ENCODE peak calls at places on chromosomes 3 and 15, in five cellular contexts. W is left ventricle myocardium inferior, E is esophagus squamous epithelium, T is choroid plexus epithelial cell, V is WERI-Rb-1. O is an unnamed sample.

GRCh38 chr3:87350367-87351199 is 74.2 kb upstream of the POU1F1 start:
- DNase-seq in V (no peak), E (no peak), W (no peak), T (peak; percentile 72), O (no peak)

GRCh38 chr15:90860942-90861675 is 7.3 kb upstream of the FURIN start:
- DNase-seq in W (no peak), V (no peak), E (no peak), T (no peak), O (no peak)

GRCh38 chr3:157067114-157067513 is 92.8 kb downstream of the CCNL1 start:
- DNase-seq in W (no peak), E (no peak), T (no peak), V (no peak), O (no peak)

GRCh38 chr3:149411583-149411982 is 34.1 kb upstream of the TM4SF1 start:
- DNase-seq in W (no peak), E (no peak), V (no peak), T (no peak), O (no peak)

GRCh38 chr3:38022301-38022700 is 7.1 kb downstream of the PLCD1 start:
- DNase-seq in E (no peak), V (no peak), W (no peak), T (no peak), O (no peak)

GRCh38 chr3:55621648-55622047 is 134.5 kb upstream of the WNT5A start:
- DNase-seq in T (no peak), W (no peak), V (no peak), E (no peak), O (no peak)

GRCh38 chr15:88681610-88682221 is 42.9 kb downstream of the ISG20 start:
- DNase-seq in V (no peak), E (no peak), W (no peak), T (no peak), O (no peak)

GRCh38 chr15:47688573-47689086 is 28.7 kb upstream of the SEMA6D start:
- DNase-seq in E (no peak), V (no peak), W (no peak), T (peak; percentile 41), O (no peak)

GRCh38 chr3:37907371-37907770 is 45.7 kb downstream of the CTDSPL start:
- DNase-seq in E (no peak), W (no peak), V (no peak), T (no peak), O (no peak)

GRCh38 chr3:111723293-111723963 is 128.3 kb upstream of the ZBED2 start:
- DNase-seq in T (peak; percentile 91), V (no peak), E (no peak), W (no peak), O (no peak)

GRCh38 chr3:97916576-97916975 is 55.7 kb downstream of the RIOX2 start:
- DNase-seq in V (no peak), W (no peak), E (no peak), T (no peak), O (no peak)

GRCh38 chr15:52505141-52505540 is 23.5 kb downstream of the MYO5A start:
- DNase-seq in W (no peak), V (no peak), T (no peak), E (no peak), O (no peak)

GRCh38 chr3:122498152-122498551 is 16.6 kb downstream of the KPNA1 start:
- DNase-seq in W (no peak), T (no peak), E (no peak), V (no peak), O (no peak)

GRCh38 chr3:13378155-13378554 is 42.0 kb downstream of the NUP210 start:
- DNase-seq in E (no peak), W (no peak), V (no peak), T (peak; percentile 24), O (no peak)

GRCh38 chr3:44061268-44061667 is 180.4 kb upstream of the TOPAZ1 start:
- DNase-seq in V (no peak), T (no peak), E (no peak), W (no peak), O (no peak)

GRCh38 chr3:52053307-52054304 is 2.8 kb downstream of the DUSP7 start:
- DNase-seq in W (no peak), T (peak; percentile 64), V (no peak), E (no peak), O (no peak)

GRCh38 chr3:23763040-23763477 is 42.7 kb upstream of the UBE2E1 start:
- DNase-seq in V (peak; percentile 33), E (no peak), W (peak; percentile 21), T (peak; percentile 42), O (no peak)

GRCh38 chr15:60379466-60380274 is 18.1 kb downstream of the ANXA2 start:
- DNase-seq in T (peak; percentile 92), W (no peak), E (no peak), V (no peak), O (no peak)

GRCh38 chr15:52241489-52241888 is 50.3 kb upstream of the GNB5 start:
- DNase-seq in T (no peak), E (no peak), W (no peak), V (no peak), O (no peak)

GRCh38 chr15:96585634-96586386 is 255.3 kb downstream of the NR2F2 start:
- DNase-seq in E (no peak), V (no peak), W (no peak), T (peak; percentile 52), O (no peak)

GRCh38 chr3:64470436-64470835 is 217.4 kb downstream of the ADAMTS9 start:
- DNase-seq in E (no peak), W (no peak), T (no peak), V (no peak), O (no peak)

GRCh38 chr3:11810276-11810675 is 36.4 kb downstream of the TAMM41 start:
- DNase-seq in T (peak; percentile 91), W (no peak), V (no peak), E (no peak), O (no peak)

GRCh38 chr15:37015476-37015875 is 84.9 kb downstream of the MEIS2 start:
- DNase-seq in T (no peak), V (no peak), W (no peak), E (no peak), O (no peak)

GRCh38 chr3:186088335-186088734 is 20.6 kb downstream of the ETV5 start:
- DNase-seq in W (no peak), T (no peak), V (no peak), E (no peak), O (no peak)

GRCh38 chr15:41881925-41882688 is 11.7 kb downstream of the SPTBN5 start:
- DNase-seq in E (no peak), T (peak; percentile 46), V (no peak), W (no peak), O (no peak)

GRCh38 chr3:50587373-50587772 is 18.1 kb downstream of the HEMK1 start:
- DNase-seq in T (no peak), W (no peak), V (no peak), E (no peak), O (no peak)

DNA sequence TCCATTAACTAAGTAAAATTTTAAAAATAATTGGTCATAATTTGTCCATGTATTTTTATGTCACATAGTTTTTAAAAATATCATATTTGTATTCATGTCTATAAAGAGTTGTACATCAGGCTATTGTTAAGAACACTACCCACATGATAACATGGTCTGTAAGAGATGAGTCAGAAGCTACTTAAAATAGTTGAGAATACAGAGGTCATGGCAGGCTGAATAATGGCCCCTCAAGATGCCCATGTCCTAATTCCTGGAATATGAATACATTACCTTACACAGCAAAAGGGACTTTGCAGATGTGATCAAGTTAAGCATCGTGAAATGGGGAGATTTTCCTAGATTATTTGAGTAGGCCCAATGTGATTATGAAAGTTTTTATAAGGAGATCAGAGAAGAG is 782.9 kb upstream of the GOLIM4 start:
- DNase-seq in E (no peak), V (no peak), W (no peak), T (peak; percentile 42), O (no peak)
- TF ChIP-seq CTCF in E (no peak), V (no peak), W (no peak), T (no peak), O (no peak)

DNA sequence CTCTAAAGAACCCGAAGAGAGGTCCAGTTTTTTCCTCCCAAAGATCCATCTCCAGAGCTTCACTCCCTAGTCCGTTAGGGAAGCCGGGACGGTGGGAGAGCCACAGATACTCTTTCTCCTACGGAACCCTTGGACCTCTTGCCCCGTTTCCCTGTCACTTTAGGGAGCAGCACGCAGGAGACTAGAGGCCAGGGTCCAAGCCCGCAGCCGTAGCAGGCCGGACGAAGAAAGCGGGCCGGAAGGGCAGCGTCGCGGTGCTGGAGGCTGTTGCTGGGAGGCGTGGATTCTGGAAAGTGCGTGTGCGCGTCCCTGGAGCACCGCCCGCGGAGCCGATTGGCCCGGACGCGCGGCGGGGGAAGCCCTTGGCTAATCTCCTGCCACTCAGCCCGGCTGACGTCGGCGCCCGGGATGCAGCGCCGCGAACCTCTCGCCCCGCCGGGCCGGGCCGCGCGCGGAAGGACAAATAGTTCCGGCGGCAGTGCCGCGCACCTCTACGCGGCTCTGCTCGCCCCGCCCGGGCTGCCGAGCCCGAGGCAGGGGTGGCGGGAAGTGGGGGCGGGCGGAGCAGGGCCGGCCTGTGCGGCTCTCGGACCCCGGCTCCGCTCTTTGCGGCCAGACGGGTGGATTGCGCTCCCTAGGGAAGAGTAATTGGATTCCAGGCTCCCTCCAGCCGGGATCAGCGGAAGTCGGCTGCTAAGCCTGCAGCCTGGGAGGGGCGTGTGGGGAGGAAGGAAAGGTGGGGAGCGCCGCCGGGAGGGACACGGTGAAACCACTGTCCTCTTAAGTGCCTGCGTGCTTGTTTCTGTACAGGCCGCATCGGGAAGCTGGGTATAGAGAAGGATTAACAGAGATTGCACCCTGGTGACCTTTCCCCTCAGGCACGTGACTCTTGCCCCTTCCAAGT is 31.3 kb upstream of the TCF12 start:
- DNase-seq in E (peak; percentile 33), V (peak; percentile 95), T (peak; percentile 98), W (peak; percentile 96), O (peak; percentile 84)
- TF ChIP-seq CTCF in E (no peak), V (peak; percentile 12), T (peak; percentile 25), W (peak; percentile 7), O (no peak)

GRCh38 chr15:82809308-82810060 is at the start of gene WHAMM:
- DNase-seq in E (peak; percentile 95), W (peak; percentile 99), V (peak; percentile 98), T (peak; percentile 99), O (peak; percentile 98)
- TF ChIP-seq CTCF in E (no peak), W (peak; percentile 19), V (no peak), T (no peak), O (no peak)

GRCh38 chr3:10510743-10511432 is 5.5 kb upstream of the ATP2B2 start:
- DNase-seq in T (no peak), V (no peak), W (no peak), E (no peak), O (no peak)

GRCh38 chr3:10511809-10512494 is 6.6 kb upstream of the ATP2B2 start:
- DNase-seq in W (no peak), E (no peak), T (peak; percentile 51), V (no peak), O (no peak)

GRCh38 chr3:10508619-10509260 is 3.4 kb upstream of the ATP2B2 start:
- DNase-seq in E (no peak), W (no peak), T (no peak), V (peak; percentile 41), O (no peak)

GRCh38 chr3:10509325-10509724 is 3.9 kb upstream of the ATP2B2 start:
- DNase-seq in E (no peak), W (no peak), T (no peak), V (no peak), O (no peak)

DNA sequence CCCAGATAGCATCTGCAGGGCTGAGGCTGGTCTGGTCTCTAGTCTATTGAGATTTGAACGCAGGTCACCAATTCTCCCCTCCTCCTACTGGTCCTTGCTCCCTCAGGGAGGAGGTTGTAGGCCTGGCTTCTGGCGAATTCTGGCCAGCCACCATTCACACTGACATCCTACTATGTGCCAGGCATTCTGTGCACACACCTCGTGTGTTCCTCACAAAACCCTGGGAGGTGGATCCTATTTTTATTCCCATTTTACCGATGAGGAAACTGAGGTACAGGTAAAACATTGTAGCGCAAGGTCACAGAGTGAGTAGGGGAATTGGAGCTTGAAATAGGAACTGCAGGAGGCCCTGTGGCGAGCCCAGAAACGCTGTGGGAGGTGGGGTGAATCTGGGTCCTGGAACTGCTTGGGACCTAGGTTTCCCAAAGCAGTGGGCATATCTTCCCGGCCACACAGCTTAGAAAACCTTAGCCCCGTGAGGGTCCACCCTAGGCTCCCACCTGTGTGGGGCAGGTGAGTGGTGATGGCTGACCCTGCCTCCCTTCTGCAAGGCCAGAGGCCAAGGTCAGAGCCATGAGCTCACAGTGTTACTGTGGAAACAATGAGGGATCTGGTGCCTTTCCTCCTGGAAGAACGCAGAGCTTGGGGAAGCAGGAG is 4.8 kb upstream of the ATP2B2 start:
- DNase-seq in E (no peak), V (no peak), T (no peak), W (no peak), O (no peak)
- TF ChIP-seq CTCF in E (no peak), V (no peak), T (no peak), W (no peak), O (no peak)